ENCODE peak calls at places on chromosomes 16 and 17, in four cellular contexts. R is IMR-90, S is H9, P is H1. L is an unnamed sample.

GRCh38 chr17:4098516-4099209 is 44.2 kb downstream of the ZZEF1 start:
- DNase-seq in R (no peak), S (no peak), P (no peak), L (no peak)

GRCh38 chr16:81863630-81864352 is 84.7 kb downstream of the PLCG2 start:
- DNase-seq in R (no peak), S (peak), P (no peak), L (peak)

GRCh38 chr17:56870163-56870651 is 36.3 kb downstream of the DGKE start:
- DNase-seq in R (peak), S (no peak), P (no peak), L (no peak)

GRCh38 chr16:4852221-4852872 is 5.1 kb downstream of the UBN1 start:
- DNase-seq in R (peak), S (no peak), P (no peak), L (no peak)

GRCh38 chr16:22623351-22623781 is 112.7 kb downstream of the NPIPB5 start:
- DNase-seq in R (no peak), S (no peak), P (peak), L (no peak)

GRCh38 chr17:8745586-8746500 is 1.2 kb upstream of the CCDC42 start:
- DNase-seq in R (peak), S (peak), P (peak), L (peak)

GRCh38 chr17:9512323-9513168 is 63.1 kb downstream of the STX8 start:
- DNase-seq in R (peak), S (no peak), P (no peak), L (peak)

GRCh38 chr17:5508855-5509254 is 22.5 kb downstream of the MIS12 start:
- DNase-seq in R (peak), S (peak), P (no peak), L (peak)

GRCh38 chr16:75087040-75087979 is 29.3 kb downstream of the LDHD start:
- DNase-seq in R (peak), S (no peak), P (no peak), L (no peak)

GRCh38 chr17:73064084-73064938 is 28.2 kb downstream of the SLC39A11 start:
- DNase-seq in R (no peak), S (no peak), P (no peak), L (no peak)

GRCh38 chr17:4073983-4074830 is 68.6 kb downstream of the ZZEF1 start:
- DNase-seq in R (no peak), S (no peak), P (no peak), L (no peak)

GRCh38 chr17:81328489-81328888 is 33.4 kb upstream of the SLC38A10 start:
- DNase-seq in R (no peak), S (no peak), P (no peak), L (no peak)

GRCh38 chr17:82216301-82217119 is 3.9 kb upstream of the CCDC57 start:
- DNase-seq in R (peak), S (no peak), P (no peak), L (no peak)

GRCh38 chr17:83053021-83053778 is 26.2 kb upstream of the METRNL start:
- DNase-seq in R (peak), S (peak), P (peak), L (no peak)

GRCh38 chr17:76734080-76734840 is 2.9 kb downstream of the SRSF2 start:
- DNase-seq in R (peak), S (no peak), P (no peak), L (no peak)

GRCh38 chr17:37388266-37388665 is 12.5 kb downstream of the C17orf78 start:
- DNase-seq in R (peak), S (no peak), P (no peak), L (peak)

GRCh38 chr16:15482068-15482747 is 47.8 kb downstream of the BMERB1 start:
- DNase-seq in R (peak), S (peak), P (no peak), L (peak)

GRCh38 chr16:23700509-23700908 is 12.5 kb downstream of the ERN2 start:
- DNase-seq in R (no peak), S (peak), P (peak), L (peak)

GRCh38 chr17:34633351-34633750 is 54.0 kb downstream of the TMEM132E start:
- DNase-seq in R (no peak), S (peak), P (peak), L (peak)

GRCh38 chr17:17355426-17355825 is 52.3 kb downstream of the NT5M start:
- DNase-seq in R (no peak), S (no peak), P (no peak), L (no peak)

GRCh38 chr17:17356931-17357270 is 53.7 kb downstream of the NT5M start:
- DNase-seq in R (no peak), S (no peak), P (no peak), L (no peak)

GRCh38 chr17:17358060-17358751 is 55.0 kb downstream of the NT5M start:
- DNase-seq in R (no peak), S (no peak), P (no peak), L (no peak)

GRCh38 chr17:17354560-17355357 is 51.6 kb downstream of the NT5M start:
- DNase-seq in R (peak), S (peak), P (peak), L (peak)

GRCh38 chr17:17356149-17356930 is 53.2 kb downstream of the NT5M start:
- DNase-seq in R (peak), S (peak), P (peak), L (peak)
- H2AK5ac ChIP-seq in R (peak), S (no peak), P (no peak), L (no peak)

GRCh38 chr17:75396781-75397180 is 8.7 kb downstream of the GRB2 start:
- DNase-seq in R (no peak), S (no peak), P (no peak), L (no peak)
- H3K56ac ChIP-seq in R (no peak), S (no peak), P (no peak), L (no peak)

GRCh38 chr17:19753049-19753444 is 4.9 kb upstream of the ALDH3A1 start:
- DNase-seq in R (peak), S (peak), P (no peak), L (peak)

GRCh38 chr17:19750835-19751234 is 2.7 kb upstream of the ALDH3A1 start:
- DNase-seq in R (no peak), S (no peak), P (no peak), L (no peak)

GRCh38 chr17:19750020-19750572 is 2.0 kb upstream of the ALDH3A1 start:
- DNase-seq in R (no peak), S (no peak), P (no peak), L (no peak)

GRCh38 chr17:19753661-19754463 is 5.8 kb upstream of the ALDH3A1 start:
- DNase-seq in R (no peak), S (no peak), P (no peak), L (no peak)

DNA sequence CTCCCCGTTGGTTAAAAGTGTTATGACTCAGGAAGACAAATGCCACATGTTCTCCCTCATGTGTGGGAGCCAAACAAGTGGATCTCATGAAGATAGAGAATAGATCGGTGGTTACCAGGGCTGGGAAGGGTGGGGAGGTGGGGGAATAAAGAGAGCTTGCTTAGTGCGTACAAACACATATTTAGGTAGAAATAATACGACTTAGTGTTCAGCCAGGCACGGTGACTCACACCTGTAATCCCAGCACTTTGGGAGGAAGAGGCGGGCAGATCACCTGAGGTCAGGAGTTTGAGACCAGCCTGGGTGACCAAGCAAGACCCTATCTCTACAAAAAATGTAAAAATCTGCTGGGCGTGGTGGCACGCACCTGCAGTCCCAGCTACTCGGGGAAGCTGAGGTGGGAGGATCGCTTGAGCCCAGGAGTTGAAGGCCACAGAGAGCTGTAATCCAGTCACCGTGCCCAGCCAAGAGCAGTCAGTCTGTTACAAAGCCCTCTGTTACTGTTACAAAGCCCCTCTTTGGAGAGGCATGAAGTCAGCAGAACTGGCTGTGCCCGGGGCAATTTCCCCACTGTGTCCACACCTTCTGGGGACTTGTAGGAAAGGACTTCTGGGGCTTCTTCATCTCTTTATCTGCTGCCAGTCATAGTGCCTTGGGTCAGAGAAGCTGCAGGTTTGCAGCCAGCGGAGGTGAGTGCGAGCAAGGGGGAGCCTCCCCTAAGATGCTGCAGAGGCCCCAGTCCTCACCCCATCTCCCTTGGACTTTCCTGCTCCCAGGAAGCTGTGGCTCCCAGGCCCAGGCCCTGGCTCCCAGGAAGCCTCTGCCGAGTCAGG is 4.3 kb upstream of the ALDH3A1 start:
- DNase-seq in R (no peak), S (no peak), P (no peak), L (no peak)
- H3K9ac ChIP-seq in R (no peak), S (no peak), P (no peak), L (no peak)

DNA sequence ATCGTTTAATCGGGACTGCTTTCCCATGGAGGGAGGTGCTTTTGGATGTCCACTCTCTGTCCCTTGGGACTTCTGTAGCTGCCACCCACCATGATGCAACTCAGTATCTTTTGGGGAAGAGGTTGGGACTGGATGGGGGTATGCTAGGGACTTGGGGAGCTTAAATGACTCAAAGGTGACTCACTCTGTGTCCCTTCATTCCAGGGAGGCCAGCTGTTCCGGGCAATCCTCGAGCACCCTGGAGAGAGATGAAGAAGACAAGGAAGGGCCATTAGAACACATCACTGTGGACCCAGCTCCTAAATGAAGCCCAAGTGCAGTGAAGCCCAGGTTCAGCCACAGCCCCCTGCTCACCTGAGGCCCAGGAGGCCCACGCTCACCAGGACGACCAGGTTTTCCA is 4.6 kb downstream of the COL1A1 start:
- DNase-seq in R (peak), S (no peak), P (no peak), L (no peak)
- H2AK5ac ChIP-seq in R (peak), S (no peak), P (no peak), L (no peak)

L was measured in mesendoderm.